ENCODE peak calls at places on chromosomes 3 and 15, in nine cellular contexts. R is endothelial cell of umbilical vein, O is lower lobe of right lung, L is pancreas, T is keratinocyte, Z is mesendoderm, K is PC-3, A is stomach, S is HAP-1. E is an unnamed sample.

GRCh38 chr3:143464850-143465249 is 345.3 kb downstream of the CHST2 start:
- DNase-seq in K (no peak), T (no peak), A (no peak), L (no peak), R (no peak), S (no peak), O (no peak), Z (no peak), E (no peak)

GRCh38 chr3:64818196-64818595 is 130.4 kb upstream of the ADAMTS9 start:
- DNase-seq in O (no peak), Z (peak; percentile 56), L (no peak), R (peak; percentile 17), A (no peak), S (no peak), T (no peak), K (no peak), E (no peak)

GRCh38 chr15:38041576-38041975 is 107.1 kb downstream of the TMCO5A start:
- DNase-seq in A (no peak), R (peak; percentile 52), O (no peak), Z (peak; percentile 51), L (no peak), S (no peak), K (peak; percentile 78), T (no peak), E (peak; percentile 55)

GRCh38 chr15:94086360-94086759 is 145.0 kb upstream of the MCTP2 start:
- DNase-seq in Z (no peak), S (no peak), R (no peak), A (no peak), K (no peak), O (no peak), L (no peak), T (no peak), E (no peak)

GRCh38 chr3:134482622-134483021 is 3.2 kb downstream of the ANAPC13 start:
- DNase-seq in R (no peak), T (no peak), A (no peak), K (no peak), L (no peak), S (no peak), O (no peak), Z (no peak), E (no peak)

GRCh38 chr15:90230071-90230494 is 3.7 kb downstream of the CIB1 start:
- DNase-seq in S (no peak), Z (no peak), L (peak; percentile 92), O (no peak), K (no peak), T (no peak), R (no peak), A (peak; percentile 83), E (no peak)

GRCh38 chr15:98729446-98730042 is 81.2 kb downstream of the IGF1R start:
- DNase-seq in T (no peak), O (no peak), Z (no peak), K (no peak), A (no peak), L (peak; percentile 67), S (no peak), R (peak; percentile 44), E (no peak)

GRCh38 chr3:54954019-54954418 is 26.2 kb upstream of the LRTM1 start:
- DNase-seq in A (no peak), T (peak; percentile 9), S (no peak), K (peak; percentile 53), Z (peak; percentile 97), O (no peak), L (no peak), R (no peak), E (peak; percentile 97)

GRCh38 chr3:64889991-64890390 is 202.2 kb upstream of the ADAMTS9 start:
- DNase-seq in Z (no peak), R (peak; percentile 92), L (no peak), T (no peak), S (no peak), O (no peak), A (no peak), K (no peak), E (no peak)

GRCh38 chr15:38475361-38475760 is 21.4 kb downstream of the FAM98B start:
- DNase-seq in S (no peak), O (no peak), K (no peak), Z (no peak), T (no peak), L (no peak), A (no peak), R (no peak), E (no peak)

GRCh38 chr15:73389539-73389938 is 20.8 kb upstream of the HCN4 start:
- DNase-seq in K (no peak), O (no peak), L (no peak), T (no peak), S (no peak), A (no peak), Z (peak; percentile 96), R (no peak), E (no peak)

GRCh38 chr15:51781506-51781905 is 30.1 kb downstream of the TMOD2 start:
- DNase-seq in T (no peak), R (no peak), A (no peak), O (no peak), Z (no peak), L (no peak), S (no peak), K (no peak), E (no peak)

GRCh38 chr15:67506775-67507747 is 13.9 kb upstream of the C15orf61 start:
- DNase-seq in K (no peak), O (no peak), S (no peak), L (no peak), Z (no peak), T (no peak), A (no peak), R (no peak), E (no peak)

GRCh38 chr3:59519094-59519493 is 469.3 kb upstream of the CFAP20DC start:
- DNase-seq in Z (peak; percentile 85), R (no peak), A (no peak), K (no peak), L (no peak), T (no peak), S (no peak), O (no peak), E (no peak)

GRCh38 chr3:132029182-132029902 is 5.5 kb downstream of the CPNE4 start:
- DNase-seq in R (peak; percentile 73), T (no peak), A (peak; percentile 88), K (peak; percentile 94), L (peak; percentile 66), Z (peak; percentile 97), O (peak; percentile 86), S (peak; percentile 76), E (no peak)

GRCh38 chr3:134810052-134810435 is 15.0 kb downstream of the EPHB1 start:
- DNase-seq in A (no peak), O (no peak), L (no peak), S (no peak), R (no peak), K (no peak), Z (peak; percentile 94), T (no peak), E (no peak)

GRCh38 chr3:180253283-180253682 is 216.5 kb upstream of the PEX5L start:
- DNase-seq in A (no peak), L (no peak), O (no peak), Z (no peak), S (no peak), R (no peak), K (peak; percentile 45), T (no peak), E (no peak)

GRCh38 chr3:47266709-47267489 is 15.7 kb downstream of the KIF9 start:
- DNase-seq in A (peak; percentile 69), S (peak; percentile 25), R (peak; percentile 87), Z (no peak), T (peak; percentile 56), K (peak; percentile 92), O (peak; percentile 58), L (peak; percentile 25), E (peak; percentile 74)

GRCh38 chr3:17901893-17902292 is 159.5 kb upstream of the TBC1D5 start:
- DNase-seq in K (no peak), R (no peak), Z (no peak), A (no peak), L (no peak), S (peak; percentile 57), O (no peak), T (no peak), E (no peak)

GRCh38 chr3:54826255-54826691 is 101.6 kb downstream of the LRTM1 start:
- DNase-seq in K (no peak), T (no peak), O (no peak), R (no peak), Z (no peak), A (no peak), S (no peak), L (no peak), E (peak; percentile 57)

GRCh38 chr3:134369231-134369741 is 5.0 kb downstream of the AMOTL2 start:
- DNase-seq in A (no peak), L (no peak), S (no peak), T (no peak), K (no peak), O (no peak), Z (peak; percentile 88), R (peak; percentile 97), E (no peak)

GRCh38 chr3:136189859-136190617 is 6.1 kb downstream of the MSL2 start:
- DNase-seq in O (no peak), A (no peak), Z (no peak), S (no peak), T (no peak), L (no peak), K (no peak), R (no peak), E (no peak)
- H3K4me3 ChIP-seq in O (no peak overlapping the region), A (no peak overlapping the region), Z (no peak overlapping the region), S (no peak overlapping the region), T (no peak overlapping the region), L (no peak overlapping the region), K (no peak overlapping the region), R (no peak overlapping the region), E (no peak overlapping the region)

GRCh38 chr3:122960652-122961051 is 66.9 kb downstream of the SEMA5B start:
- DNase-seq in Z (no peak), T (no peak), O (no peak), L (no peak), R (no peak), S (no peak), K (no peak), A (no peak), E (no peak)
- H3K36me3 ChIP-seq in Z (no peaks in the 10 kb centered on the region), T (no peaks in the 10 kb centered on the region), O (no peaks in the 10 kb centered on the region), L (no peaks in the 10 kb centered on the region), R (no peaks in the 10 kb centered on the region), S (no peaks in the 10 kb centered on the region), K (no peaks in the 10 kb centered on the region), A (no peaks in the 10 kb centered on the region), E (no peaks in the 10 kb centered on the region)

GRCh38 chr3:48694610-48695051 is 8.9 kb upstream of the NCKIPSD start:
- DNase-seq in Z (peak; percentile 67), K (peak; percentile 51), A (peak; percentile 64), L (peak; percentile 26), T (no peak), R (peak; percentile 60), S (no peak), O (peak; percentile 69), E (peak; percentile 52)
- H3K4me3 ChIP-seq in Z (no peak overlapping the region), K (no peak overlapping the region), A (peak overlapping the region; percentile 46), L (no peak overlapping the region), T (no peak overlapping the region), R (peak overlapping the region; percentile 17), S (no peak overlapping the region), O (peak overlapping the region; percentile 41), E (peak overlapping the region; percentile 33)

GRCh38 chr3:197756704-197757103 is 7.0 kb downstream of the FYTTD1 start:
- DNase-seq in S (no peak), L (no peak), A (no peak), O (no peak), Z (no peak), R (no peak), T (no peak), K (no peak), E (no peak)
- H3K36me3 ChIP-seq in S (peaks cover 10% of the 10 kb centered on the region), L (no peaks in the 10 kb centered on the region), A (peaks cover 2% of the 10 kb centered on the region), O (peaks cover 24% of the 10 kb centered on the region), Z (no peaks in the 10 kb centered on the region), R (peaks cover 2% of the 10 kb centered on the region), T (peaks cover 14% of the 10 kb centered on the region), K (peaks cover 34% of the 10 kb centered on the region), E (no peaks in the 10 kb centered on the region)